ENCODE peak calls at places on chromosomes 1 and 21, in five cellular contexts. H is thoracic aorta; L is right cardiac atrium; O is ascending aorta; K is CD8-positive, alpha-beta memory T cell. I is an unnamed sample. For H3K4me1, the result is how much of the 10 kb centered on the place peaks cover.

GRCh38 chr1:157105988-157106812 is 6.6 kb upstream of the ETV3L start:
- DNase-seq in L (no peak), H (no peak), O (peak), K (no peak), I (no peak)

GRCh38 chr21:21963911-21964310 is 965.7 kb downstream of the NCAM2 start:
- DNase-seq in O (no peak), K (no peak), H (no peak), L (no peak), I (no peak)

GRCh38 chr1:240092301-240093119 is 827 bp downstream of the FMN2 start:
- DNase-seq in L (no peak), H (no peak), K (no peak), O (no peak), I (no peak)

GRCh38 chr1:88538222-88538899 is 145.7 kb upstream of the PKN2 start:
- DNase-seq in K (no peak), O (no peak), H (no peak), L (no peak), I (no peak)

GRCh38 chr1:111030590-111030989 is 66.9 kb upstream of the LRIF1 start:
- DNase-seq in H (no peak), L (no peak), O (peak), K (peak), I (peak)

GRCh38 chr21:46061063-46061462 is 36.8 kb upstream of the COL6A2 start:
- DNase-seq in L (no peak), O (no peak), H (no peak), K (no peak), I (no peak)

GRCh38 chr1:147794570-147794969 is 34.2 kb upstream of the GJA5 start:
- DNase-seq in H (no peak), O (no peak), L (peak), K (no peak), I (no peak)

GRCh38 chr1:159867322-159868064 is 5.0 kb upstream of the VSIG8 start:
- DNase-seq in L (peak), O (no peak), K (no peak), H (no peak), I (no peak)

GRCh38 chr1:158011714-158012113 is 18.3 kb downstream of the KIRREL1 start:
- DNase-seq in L (no peak), K (no peak), O (no peak), H (no peak), I (no peak)

GRCh38 chr21:44018813-44019567 is 6.9 kb downstream of the TRAPPC10 start:
- DNase-seq in O (no peak), H (no peak), K (no peak), L (no peak), I (no peak)

GRCh38 chr1:38776466-38776865 is 83.1 kb downstream of the RRAGC start:
- DNase-seq in H (no peak), L (no peak), O (no peak), K (no peak), I (no peak)

GRCh38 chr1:219264557-219264956 is 90.9 kb downstream of the LYPLAL1 start:
- DNase-seq in L (no peak), H (no peak), K (no peak), O (no peak), I (no peak)

GRCh38 chr1:78911956-78912880 is 94.3 kb downstream of the ADGRL4 start:
- DNase-seq in L (no peak), H (no peak), K (no peak), O (no peak), I (no peak)

GRCh38 chr1:156669794-156670193 is 7.4 kb downstream of the NES start:
- DNase-seq in L (no peak), K (no peak), H (no peak), O (no peak), I (no peak)

GRCh38 chr21:33968998-33969353 is 53.4 kb upstream of the ATP5PO start:
- DNase-seq in H (no peak), O (peak), K (no peak), L (no peak), I (no peak)
- H3K4me1 ChIP-seq in H (under half), O (under half), K (under half), L (under half), I (under half)

GRCh38 chr1:170536924-170537551 is 5.1 kb downstream of the GORAB start:
- DNase-seq in L (no peak), O (no peak), K (no peak), H (no peak), I (no peak)

GRCh38 chr1:170539154-170539553 is 7.2 kb downstream of the GORAB start:
- DNase-seq in O (no peak), H (no peak), L (no peak), K (no peak), I (no peak)

GRCh38 chr1:170535418-170535817 is 3.5 kb downstream of the GORAB start:
- DNase-seq in O (no peak), K (no peak), H (no peak), L (no peak), I (no peak)

GRCh38 chr1:170538687-170539086 is 6.7 kb downstream of the GORAB start:
- DNase-seq in L (no peak), K (no peak), O (no peak), H (no peak), I (no peak)

DNA sequence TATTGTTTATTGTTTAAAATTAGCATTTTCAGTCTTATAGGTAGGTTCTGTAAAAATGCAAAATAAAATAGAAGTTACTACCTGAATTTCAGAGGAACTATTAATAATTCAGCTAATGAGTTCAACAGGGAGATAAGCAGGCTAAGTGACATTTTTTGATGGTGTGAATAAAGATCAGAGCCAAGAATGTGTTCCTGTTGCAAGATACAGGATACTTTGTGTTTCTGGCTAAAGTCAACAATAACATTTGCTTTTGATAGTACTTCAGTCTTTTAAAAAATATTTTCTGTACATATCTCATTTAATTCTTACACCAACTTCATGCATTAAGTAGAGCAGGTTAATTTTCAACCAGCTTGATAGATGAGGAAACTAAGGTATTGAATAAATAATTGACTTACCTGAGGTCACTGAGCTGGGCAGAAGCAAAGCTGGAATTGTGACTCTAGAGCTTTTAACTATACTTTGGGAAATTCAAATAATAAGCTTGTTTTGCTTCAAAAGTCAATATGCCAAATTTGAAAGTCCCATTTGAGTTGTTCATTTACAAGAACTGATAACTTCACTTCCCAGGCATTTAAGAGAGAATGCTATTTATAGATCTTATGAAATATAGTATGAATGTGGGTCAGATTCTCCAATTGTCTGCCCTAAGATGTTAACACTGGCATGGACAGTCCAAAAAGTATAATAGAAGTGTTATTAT is 6.0 kb downstream of the GORAB start:
- DNase-seq in K (no peak), L (no peak), O (no peak), H (no peak), I (no peak)
- H3K27ac ChIP-seq in K (no peak), L (no peak), O (no peak), H (peak), I (no peak)

DNA sequence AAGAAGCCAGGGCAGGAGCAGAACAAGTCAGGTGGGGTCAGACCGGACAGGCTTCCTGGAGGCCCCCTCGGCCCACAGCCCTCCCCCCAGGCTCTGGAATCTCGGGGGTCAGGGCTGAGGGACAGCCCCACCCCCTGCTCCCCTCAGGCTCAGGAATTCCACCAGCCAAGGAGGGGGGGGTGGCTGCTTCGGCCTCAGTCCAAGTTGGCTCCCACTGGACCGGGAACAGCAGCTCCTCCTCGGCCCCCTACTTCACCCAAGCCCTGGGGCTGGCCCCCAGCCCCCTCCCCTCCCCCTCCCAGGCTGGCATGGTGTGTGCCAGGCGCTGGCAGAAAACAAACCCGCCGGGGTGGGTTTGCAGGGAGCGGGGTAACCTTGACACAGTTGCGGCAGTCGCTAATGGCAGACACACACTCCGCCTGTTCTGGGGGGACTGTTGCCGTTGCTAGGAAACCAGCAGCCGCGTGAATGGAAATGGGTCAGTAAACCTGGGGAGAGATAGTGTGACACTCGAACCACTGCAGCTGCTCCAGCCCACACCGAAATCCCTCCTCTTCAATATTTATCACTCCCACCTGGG is 32.4 kb downstream of the AHDC1 start:
- DNase-seq in L (no peak), O (no peak), H (no peak), K (no peak), I (no peak)
- H3K4me1 ChIP-seq in L (half or more), O (half or more), H (half or more), K (under half), I (under half)

DNA sequence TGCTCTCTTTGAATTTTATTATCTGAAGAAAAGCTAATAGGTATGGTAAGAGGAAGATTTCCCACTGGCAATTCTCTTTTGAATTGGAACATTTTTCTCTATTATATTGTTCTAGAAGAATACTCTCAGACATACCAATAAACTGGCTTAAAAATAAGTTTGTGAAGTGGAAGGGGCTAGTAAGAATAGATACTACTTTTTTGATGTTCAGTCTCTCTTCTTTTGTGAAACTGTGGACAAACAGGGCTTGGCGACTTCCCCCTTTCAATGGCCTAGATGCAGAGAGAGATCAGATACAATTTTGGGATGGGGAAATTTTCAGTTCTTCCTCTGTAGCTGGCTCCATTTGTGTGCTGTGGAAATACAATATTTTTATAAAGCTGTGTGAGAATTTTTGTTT is 2.5 kb downstream of the PBX1 start:
- DNase-seq in H (no peak), K (no peak), L (no peak), O (no peak), I (no peak)
- H3K27ac ChIP-seq in H (peak), K (no peak), L (no peak), O (peak), I (no peak)